ENCODE peak calls at places on chromosomes 7 and 10, in six cellular contexts. Q is pancreas; X is effector memory CD4-positive, alpha-beta T cell; W is NT2/D1; I is brain microvascular endothelial cell; Y is small intestine. A is an unnamed sample.
A peak's percentile ranks its signal among the peaks of the same experiment; 100 is the strongest.

GRCh38 chr7:134811798-134812197 is 32.4 kb downstream of the CALD1 start:
- DNase-seq in Q (no peak), X (no peak), W (no peak), I (no peak), Y (no peak), A (no peak)

GRCh38 chr7:155457544-155458316 is at the start of gene EN2:
- DNase-seq in Q (no peak), X (no peak), W (no peak), I (no peak), Y (no peak), A (no peak)

GRCh38 chr10:97759157-97759980 is 12.4 kb downstream of the SFRP5 start:
- DNase-seq in Q (peak; percentile 62), X (no peak), W (peak; percentile 68), I (peak; percentile 40), Y (peak; percentile 60), A (peak; percentile 13)

GRCh38 chr7:22574756-22575517 is 74.9 kb upstream of the STEAP1B start:
- DNase-seq in Q (no peak), X (no peak), W (no peak), I (no peak), Y (no peak), A (no peak)

GRCh38 chr10:119776536-119776935 is 50.7 kb downstream of the INPP5F start:
- DNase-seq in Q (no peak), X (no peak), W (no peak), I (peak; percentile 49), Y (no peak), A (no peak)

GRCh38 chr10:9012312-9012711 is 957.8 kb downstream of the GATA3 start:
- DNase-seq in Q (no peak), X (no peak), W (no peak), I (no peak), Y (no peak), A (no peak)

GRCh38 chr10:69901623-69902505 is 100.2 kb downstream of the COL13A1 start:
- DNase-seq in Q (peak; percentile 27), X (no peak), W (peak; percentile 51), I (peak; percentile 43), Y (peak; percentile 79), A (peak; percentile 13)

GRCh38 chr7:71637578-71637977 is 505.6 kb downstream of the GALNT17 start:
- DNase-seq in Q (no peak), X (no peak), W (no peak), I (peak; percentile 86), Y (no peak), A (no peak)

GRCh38 chr7:33623267-33623666 is 282.1 kb upstream of the BMPER start:
- DNase-seq in Q (no peak), X (no peak), W (no peak), I (no peak), Y (no peak), A (no peak)

GRCh38 chr10:123704076-123704475 is 37.9 kb downstream of the GPR26 start:
- DNase-seq in Q (no peak), X (no peak), W (no peak), I (no peak), Y (no peak), A (no peak)

GRCh38 chr10:73209705-73210104 is 37.4 kb downstream of the DNAJC9 start:
- DNase-seq in Q (no peak), X (no peak), W (no peak), I (peak; percentile 25), Y (no peak), A (no peak)

GRCh38 chr7:30980194-30980593 is 16.4 kb downstream of the GHRHR start:
- DNase-seq in Q (no peak), X (no peak), W (no peak), I (no peak), Y (no peak), A (no peak)

GRCh38 chr10:89926736-89927135 is 225.3 kb downstream of the KIF20B start:
- DNase-seq in Q (no peak), X (no peak), W (no peak), I (no peak), Y (no peak), A (no peak)

GRCh38 chr7:120609136-120609753 is 248.7 kb downstream of the TSPAN12 start:
- DNase-seq in Q (no peak), X (no peak), W (no peak), I (no peak), Y (no peak), A (no peak)

GRCh38 chr7:129501760-129502707 is at the start of gene SMKR1:
- DNase-seq in Q (peak; percentile 81), X (peak; percentile 93), W (no peak), I (peak; percentile 7), Y (peak; percentile 78), A (peak; percentile 94)

GRCh38 chr10:79420974-79421688 is 24.3 kb downstream of the ZCCHC24 start:
- DNase-seq in Q (no peak), X (no peak), W (no peak), I (no peak), Y (no peak), A (no peak)

GRCh38 chr10:97651773-97652172 is 11.3 kb downstream of the PI4K2A start:
- DNase-seq in Q (no peak), X (no peak), W (no peak), I (no peak), Y (no peak), A (no peak)

GRCh38 chr7:127732306-127732705 is 80.3 kb downstream of the SND1 start:
- DNase-seq in Q (no peak), X (no peak), W (no peak), I (no peak), Y (no peak), A (no peak)
- H3K36me3 ChIP-seq in Q (peaks cover 7% of the 10 kb centered on the region), X (peaks cover 32% of the 10 kb centered on the region), W (peaks cover 67% of the 10 kb centered on the region), I (peaks cover 40% of the 10 kb centered on the region), Y (no peaks in the 10 kb centered on the region), A (peaks cover 40% of the 10 kb centered on the region)

GRCh38 chr10:77969029-77969635 is 42.6 kb upstream of the DLG5 start:
- DNase-seq in Q (no peak), X (no peak), W (no peak), I (no peak), Y (no peak), A (no peak)
- H3K36me3 ChIP-seq in Q (no peaks in the 10 kb centered on the region), X (no peaks in the 10 kb centered on the region), W (no peaks in the 10 kb centered on the region), I (no peaks in the 10 kb centered on the region), Y (peaks cover 3% of the 10 kb centered on the region), A (no peaks in the 10 kb centered on the region)

GRCh38 chr7:138550337-138550736 is 90.3 kb downstream of the TRIM24 start:
- DNase-seq in Q (no peak), X (no peak), W (no peak), I (no peak), Y (no peak), A (no peak)
- H3K36me3 ChIP-seq in Q (peaks cover 47% of the 10 kb centered on the region), X (peaks cover 53% of the 10 kb centered on the region), W (peaks cover 68% of the 10 kb centered on the region), I (peaks cover 29% of the 10 kb centered on the region), Y (peaks cover 12% of the 10 kb centered on the region), A (peaks cover 65% of the 10 kb centered on the region)

GRCh38 chr10:29470843-29471482 is 163.8 kb downstream of the SVIL start:
- DNase-seq in Q (no peak), X (no peak), W (no peak), I (peak; percentile 12), Y (no peak), A (no peak)

GRCh38 chr10:29470355-29470705 is 164.4 kb downstream of the SVIL start:
- DNase-seq in Q (no peak), X (no peak), W (peak; percentile 25), I (no peak), Y (no peak), A (no peak)

GRCh38 chr10:29471483-29471859 is 163.3 kb downstream of the SVIL start:
- DNase-seq in Q (no peak), X (no peak), W (no peak), I (peak; percentile 52), Y (no peak), A (no peak)

GRCh38 chr10:29472268-29473086 is 162.3 kb downstream of the SVIL start:
- DNase-seq in Q (no peak), X (no peak), W (peak; percentile 11), I (no peak), Y (no peak), A (no peak)

GRCh38 chr10:29469481-29470354 is 165.1 kb downstream of the SVIL start:
- DNase-seq in Q (peak; percentile 37), X (no peak), W (no peak), I (no peak), Y (no peak), A (no peak)
- H3K36me3 ChIP-seq in Q (peaks cover 18% of the 10 kb centered on the region), X (peaks cover 70% of the 10 kb centered on the region), W (peaks cover 89% of the 10 kb centered on the region), I (peaks cover 62% of the 10 kb centered on the region), Y (peaks cover 11% of the 10 kb centered on the region), A (peaks cover 24% of the 10 kb centered on the region)

GRCh38 chr7:137923380-137923779 is 76.6 kb upstream of the DGKI start:
- DNase-seq in Q (no peak), X (no peak), W (no peak), I (peak; percentile 92), Y (no peak), A (no peak)

GRCh38 chr7:137927386-137927785 is 74.5 kb downstream of the CREB3L2 start:
- DNase-seq in Q (no peak), X (no peak), W (no peak), I (no peak), Y (no peak), A (no peak)

GRCh38 chr7:137928626-137929025 is 73.3 kb downstream of the CREB3L2 start:
- DNase-seq in Q (no peak), X (no peak), W (no peak), I (no peak), Y (no peak), A (no peak)

GRCh38 chr7:137925091-137925490 is 76.8 kb downstream of the CREB3L2 start:
- DNase-seq in Q (no peak), X (no peak), W (no peak), I (no peak), Y (no peak), A (no peak)

DNA sequence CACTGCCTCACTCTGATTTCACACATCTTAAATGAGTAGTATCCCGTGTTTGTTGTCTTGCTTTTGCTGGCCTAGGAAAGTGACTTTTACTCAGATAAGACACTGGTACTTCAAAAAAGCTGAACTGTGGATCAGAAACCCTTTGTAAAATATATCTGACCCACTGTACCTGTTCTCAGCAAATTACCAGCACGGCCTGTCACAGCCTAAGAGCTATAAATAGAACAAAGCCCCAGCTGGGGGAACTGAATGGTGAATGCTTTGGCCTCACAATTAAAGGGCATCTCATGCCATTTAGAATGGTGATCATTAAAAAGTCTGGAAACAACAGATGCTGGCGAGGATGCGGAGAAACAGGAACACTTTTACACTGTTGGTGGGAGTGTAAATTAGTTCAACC is 76.1 kb downstream of the CREB3L2 start:
- DNase-seq in Q (no peak), X (no peak), W (no peak), I (no peak), Y (no peak), A (no peak)
- H3K36me3 ChIP-seq in Q (peaks cover 12% of the 10 kb centered on the region), X (peaks cover 17% of the 10 kb centered on the region), W (peaks cover 18% of the 10 kb centered on the region), I (peaks cover 27% of the 10 kb centered on the region), Y (peaks cover 6% of the 10 kb centered on the region), A (peaks cover 30% of the 10 kb centered on the region)